ENCODE peak calls at places on chromosomes 6 and 20, in eight cellular contexts. A, Z, Q, M, L, V, H and P are unnamed samples.

GRCh38 chr6:135092724-135093123 is 38.1 kb upstream of the HBS1L start:
- DNase-seq in L (no peak), Z (no peak), A (no peak), V (no peak), Q (no peak), M (no peak), H (no peak), P (no peak)

GRCh38 chr6:157019115-157019628 is 242.0 kb downstream of the ARID1B start:
- DNase-seq in Q (no peak), M (no peak), A (no peak), H (peak), V (no peak), Z (no peak), L (no peak), P (no peak)

GRCh38 chr6:131868836-131869235 is 61.0 kb downstream of the ENPP1 start:
- DNase-seq in L (no peak), Z (no peak), V (no peak), H (no peak), A (no peak), M (no peak), Q (no peak), P (no peak)

GRCh38 chr6:156980515-156980914 is 203.3 kb downstream of the ARID1B start:
- DNase-seq in Q (no peak), A (no peak), H (no peak), V (no peak), Z (no peak), M (no peak), L (peak), P (no peak)

GRCh38 chr6:15254074-15254975 is 8.5 kb downstream of the JARID2 start:
- DNase-seq in L (no peak), V (no peak), Q (no peak), A (no peak), M (no peak), Z (no peak), H (peak), P (no peak)

GRCh38 chr6:39830444-39830843 is 38.3 kb downstream of the DAAM2 start:
- DNase-seq in A (no peak), Q (peak), M (no peak), Z (peak), H (no peak), L (no peak), V (no peak), P (no peak)

GRCh38 chr6:71468841-71469750 is 180.5 kb downstream of the OGFRL1 start:
- DNase-seq in H (no peak), M (no peak), L (no peak), V (peak), A (peak), Q (no peak), Z (peak), P (peak)

GRCh38 chr20:257419-257818 is at the start of gene DEFB132:
- DNase-seq in M (no peak), L (no peak), A (no peak), Q (no peak), V (no peak), H (no peak), Z (no peak), P (no peak)

GRCh38 chr6:46015119-46015968 is at the start of gene CLIC5:
- DNase-seq in M (no peak), Z (peak), A (no peak), V (no peak), H (no peak), L (peak), Q (peak), P (no peak)

DNA sequence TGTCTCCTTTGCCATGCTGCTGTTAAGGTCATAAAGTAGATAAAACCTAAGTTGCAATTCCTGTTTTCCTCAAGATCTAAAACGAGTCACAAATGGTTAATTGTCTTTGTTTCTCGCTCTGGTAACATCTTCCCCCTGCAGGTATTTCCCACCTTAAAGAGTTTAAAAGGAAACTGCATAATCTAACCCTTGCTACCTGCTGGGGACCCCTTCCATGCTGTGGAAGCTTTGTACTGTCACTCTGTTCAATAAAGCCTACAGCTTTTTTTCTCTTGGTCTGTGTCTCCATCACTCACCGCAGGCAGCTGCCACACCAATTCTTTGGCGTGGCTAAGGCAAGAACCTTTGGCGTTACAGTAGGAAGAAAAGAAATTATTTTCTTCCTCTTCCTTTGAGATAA is 117.7 kb upstream of the GJE1 start:
- DNase-seq in M (no peak), A (no peak), H (no peak), L (no peak), Q (no peak), Z (no peak), V (no peak), P (no peak)
- H3K4me3 ChIP-seq in M (no peak), A (no peak), H (no peak), L (no peak), Q (no peak), Z (no peak), V (no peak), P (peak)

GRCh38 chr6:27143474-27144026 is 104.0 kb upstream of the PRSS16 start:
- DNase-seq in Q (no peak), V (no peak), L (no peak), H (no peak), M (no peak), A (no peak), Z (no peak), P (no peak)

GRCh38 chr6:27139753-27140522 is 107.6 kb upstream of the PRSS16 start:
- DNase-seq in M (no peak), A (no peak), H (peak), L (no peak), V (no peak), Q (no peak), Z (no peak), P (no peak)

GRCh38 chr6:27138837-27139752 is 108.4 kb upstream of the PRSS16 start:
- DNase-seq in Q (peak), H (peak), V (no peak), Z (peak), M (peak), L (peak), A (no peak), P (no peak)

GRCh38 chr6:27141472-27142015 is 106.0 kb upstream of the PRSS16 start:
- DNase-seq in M (no peak), Z (no peak), V (no peak), Q (no peak), L (no peak), H (no peak), A (no peak), P (no peak)

GRCh38 chr6:27141013-27141412 is 106.5 kb upstream of the PRSS16 start:
- DNase-seq in L (no peak), Q (no peak), Z (no peak), H (no peak), A (no peak), V (no peak), M (no peak), P (no peak)
- H3K4me3 ChIP-seq in L (no peak), Q (no peak), Z (no peak), H (peak), A (no peak), V (no peak), M (no peak), P (peak)

GRCh38 chr6:21665436-21666199 is 72.1 kb downstream of the SOX4 start:
- DNase-seq in Q (no peak), V (no peak), Z (peak), L (peak), H (no peak), A (no peak), M (no peak), P (no peak)
- H3K4me3 ChIP-seq in Q (peak), V (peak), Z (peak), L (peak), H (no peak), A (peak), M (peak), P (peak)

DNA sequence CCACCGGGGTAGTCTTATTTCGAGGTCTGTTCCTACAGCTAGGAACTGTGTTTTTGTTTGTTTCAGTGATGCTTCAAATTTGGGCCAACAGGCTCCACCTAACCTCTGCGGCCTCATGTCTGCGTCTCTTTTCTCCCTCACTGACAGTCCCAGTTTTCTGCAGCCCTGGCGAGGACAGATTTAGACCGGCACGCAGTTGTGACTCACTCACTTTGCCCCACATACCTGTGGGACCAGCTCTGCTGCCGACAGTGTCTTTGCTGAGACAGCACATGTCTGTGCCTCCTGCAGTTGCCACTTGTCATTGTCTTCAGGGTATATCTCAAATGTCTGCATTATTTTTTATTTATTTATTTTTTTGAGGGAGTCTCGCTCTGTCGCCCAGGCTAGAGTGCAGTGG is 29.2 kb downstream of the OSBPL2 start:
- DNase-seq in M (no peak), Z (peak), Q (peak), H (no peak), L (no peak), V (no peak), A (no peak), P (no peak)
- H3K4me3 ChIP-seq in M (no peak), Z (no peak), Q (no peak), H (no peak), L (no peak), V (no peak), A (no peak), P (no peak)

GRCh38 chr6:125753937-125754259 is 4.5 kb downstream of the HEY2 start:
- DNase-seq in M (no peak), H (no peak), L (no peak), V (no peak), Z (no peak), A (no peak), Q (no peak), P (no peak)
- H3K4me3 ChIP-seq in M (no peak), H (no peak), L (no peak), V (no peak), Z (peak), A (no peak), Q (peak), P (no peak)

GRCh38 chr6:33017024-33017423 is 7.6 kb upstream of the HLA-DOA start:
- DNase-seq in A (no peak), Q (no peak), M (no peak), L (no peak), H (no peak), V (no peak), Z (no peak), P (no peak)

GRCh38 chr6:33017694-33018353 is 8.4 kb upstream of the HLA-DOA start:
- DNase-seq in M (no peak), Z (no peak), A (no peak), Q (no peak), L (no peak), V (no peak), H (peak), P (no peak)

GRCh38 chr6:33018418-33018817 is 9.0 kb upstream of the HLA-DOA start:
- DNase-seq in V (no peak), H (no peak), Z (no peak), Q (no peak), L (no peak), A (no peak), M (no peak), P (no peak)

GRCh38 chr6:33018904-33019303 is 9.5 kb upstream of the HLA-DOA start:
- DNase-seq in A (no peak), M (peak), H (peak), V (peak), L (peak), Z (peak), Q (peak), P (no peak)

DNA sequence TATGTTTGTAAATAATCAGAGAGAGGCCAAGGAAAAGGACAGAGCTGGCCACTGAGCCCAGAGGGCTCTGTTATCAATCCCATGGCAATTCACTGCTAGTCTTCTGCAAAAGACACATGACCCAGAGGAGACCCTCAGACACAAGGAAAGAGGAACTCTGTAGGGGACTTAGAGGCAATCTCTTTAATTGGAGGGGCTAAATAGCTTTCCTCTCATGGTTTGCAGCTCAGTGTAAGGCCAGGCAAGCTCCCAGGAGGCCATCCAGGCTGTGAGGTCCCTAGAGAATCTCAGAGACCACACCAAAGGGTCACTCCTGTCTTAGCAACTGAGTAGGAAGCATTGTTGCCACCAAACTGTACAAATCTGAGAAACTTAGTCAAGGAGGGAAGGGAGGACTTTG is 10.0 kb upstream of the HLA-DOA start:
- DNase-seq in V (no peak), M (no peak), Q (no peak), H (peak), L (no peak), Z (no peak), A (no peak), P (no peak)
- H3K4me3 ChIP-seq in V (no peak), M (peak), Q (peak), H (peak), L (no peak), Z (peak), A (no peak), P (no peak)

GRCh38 chr20:17228624-17229061 is 1.8 kb downstream of the PCSK2 start:
- DNase-seq in Z (no peak), H (no peak), L (peak), V (no peak), M (no peak), Q (no peak), A (no peak), P (no peak)
- H3K4me3 ChIP-seq in Z (peak), H (no peak), L (no peak), V (no peak), M (peak), Q (peak), A (no peak), P (no peak)

GRCh38 chr6:38175786-38176185 is 356.3 kb downstream of the ZFAND3 start:
- DNase-seq in M (no peak), H (no peak), V (no peak), Q (no peak), A (no peak), L (no peak), Z (no peak), P (no peak)

GRCh38 chr6:38178584-38178886 is 359.0 kb downstream of the ZFAND3 start:
- DNase-seq in V (no peak), M (no peak), A (no peak), Z (no peak), Q (no peak), H (no peak), L (peak), P (no peak)

GRCh38 chr6:38174806-38175495 is 355.4 kb downstream of the ZFAND3 start:
- DNase-seq in V (no peak), A (no peak), M (no peak), L (no peak), Q (no peak), Z (no peak), H (no peak), P (no peak)

GRCh38 chr6:38177885-38178583 is 358.5 kb downstream of the ZFAND3 start:
- DNase-seq in M (no peak), V (no peak), Q (no peak), Z (no peak), H (no peak), L (peak), A (no peak), P (no peak)

GRCh38 chr6:38176797-38177751 is 357.5 kb downstream of the ZFAND3 start:
- DNase-seq in Q (no peak), V (no peak), M (no peak), H (no peak), Z (peak), A (no peak), L (peak), P (no peak)
- H3K4me3 ChIP-seq in Q (no peak), V (no peak), M (no peak), H (no peak), Z (no peak), A (no peak), L (no peak), P (no peak)

DNA sequence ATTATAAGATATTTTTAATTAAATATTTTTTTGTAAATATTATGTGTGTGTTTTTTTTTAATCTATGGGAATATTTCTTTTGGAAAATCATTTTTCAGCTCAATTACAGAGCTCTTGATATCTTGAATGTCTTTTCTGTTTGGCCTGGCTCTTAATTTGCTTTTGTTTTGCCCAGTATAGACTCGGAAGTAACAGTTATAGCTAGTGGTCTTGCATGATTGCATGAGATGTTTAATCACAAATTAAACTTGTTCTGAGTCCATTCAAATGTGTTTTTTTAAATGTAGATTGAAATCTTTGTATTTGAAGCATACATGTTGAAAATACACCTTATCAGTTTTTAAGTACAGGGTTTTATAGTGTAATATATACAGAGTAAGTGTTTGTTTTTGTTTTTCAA is 2.6 kb downstream of the ID4 start:
- DNase-seq in Q (no peak), M (no peak), V (no peak), Z (no peak), A (no peak), L (no peak), H (no peak), P (no peak)
- H3K4me3 ChIP-seq in Q (peak), M (peak), V (no peak), Z (peak), A (no peak), L (peak), H (no peak), P (no peak)

GRCh38 chr6:100099189-100100074 is 105.4 kb upstream of the MCHR2 start:
- DNase-seq in H (peak), A (no peak), L (no peak), Q (no peak), Z (no peak), V (no peak), M (no peak), P (no peak)
- H3K4me3 ChIP-seq in H (no peak), A (no peak), L (no peak), Q (no peak), Z (no peak), V (no peak), M (no peak), P (no peak)